ENCODE peak calls at places on chromosomes 12 and 14, in five cellular contexts. V is osteoblast, S is colonic mucosa, M is aorta, B is MM.1S. I is an unnamed sample.

GRCh38 chr12:52213541-52214420 is 19.3 kb upstream of the KRT7 start:
- DNase-seq in S (peak; percentile 83), B (peak; percentile 57), V (peak; percentile 94), M (peak; percentile 85), I (peak; percentile 60)

GRCh38 chr12:19850341-19851065 is 411.2 kb downstream of the AEBP2 start:
- DNase-seq in B (no peak), V (peak; percentile 66), M (no peak), S (no peak), I (no peak)

GRCh38 chr12:45712319-45712718 is 17.2 kb upstream of the ARID2 start:
- DNase-seq in B (no peak), M (no peak), S (no peak), V (no peak), I (no peak)

GRCh38 chr14:100219126-100219785 is 19.7 kb upstream of the YY1 start:
- DNase-seq in S (no peak), V (peak; percentile 62), B (no peak), M (no peak), I (no peak)

GRCh38 chr12:30700216-30700900 is 4.7 kb upstream of the IPO8 start:
- DNase-seq in M (no peak), B (no peak), V (peak; percentile 69), S (no peak), I (no peak)

GRCh38 chr14:93171366-93171765 is 13.3 kb downstream of the MOAP1 start:
- DNase-seq in B (no peak), S (no peak), V (no peak), M (no peak), I (no peak)

GRCh38 chr12:122917508-122918227 is 21.7 kb upstream of the VPS37B start:
- DNase-seq in S (peak; percentile 77), B (no peak), M (peak; percentile 63), V (no peak), I (no peak)

GRCh38 chr12:38392584-38393144 is 76.1 kb downstream of the ALG10B start:
- DNase-seq in V (no peak), B (peak; percentile 16), S (no peak), M (no peak), I (no peak)

GRCh38 chr12:617304-617915 is 45.8 kb downstream of the NINJ2 start:
- DNase-seq in S (no peak), B (no peak), V (no peak), M (peak; percentile 69), I (peak; percentile 17)

GRCh38 chr12:109534456-109534855 is 38.8 kb downstream of the MMAB start:
- DNase-seq in S (no peak), M (no peak), B (no peak), V (no peak), I (no peak)
- H3K27ac ChIP-seq in S (no peak overlapping the region), M (no peak overlapping the region), B (no peak overlapping the region), V (no peak overlapping the region), I (no peak overlapping the region)

GRCh38 chr12:116735951-116736599 is 1.8 kb downstream of the SPRING1 start:
- DNase-seq in S (peak; percentile 69), B (no peak), V (peak; percentile 66), M (no peak), I (no peak)
- H3K4me3 ChIP-seq in S (peak overlapping the region; percentile 71), B (no peak overlapping the region), V (peak overlapping the region; percentile 91), M (no peak overlapping the region), I (peak overlapping the region; percentile 85)

GRCh38 chr12:54025507-54026393 is 2.5 kb upstream of the HOXC6 start:
- DNase-seq in V (no peak), S (no peak), M (no peak), B (no peak), I (no peak)

GRCh38 chr12:54022960-54023884 is 5.0 kb upstream of the HOXC6 start:
- DNase-seq in V (no peak), B (no peak), M (no peak), S (no peak), I (no peak)

GRCh38 chr12:54021432-54022013 is 6.7 kb upstream of the HOXC6 start:
- DNase-seq in V (no peak), B (no peak), S (no peak), M (peak; percentile 32), I (no peak)

GRCh38 chr12:54024581-54024980 is 3.7 kb upstream of the HOXC6 start:
- DNase-seq in B (no peak), S (no peak), M (no peak), V (no peak), I (no peak)

DNA sequence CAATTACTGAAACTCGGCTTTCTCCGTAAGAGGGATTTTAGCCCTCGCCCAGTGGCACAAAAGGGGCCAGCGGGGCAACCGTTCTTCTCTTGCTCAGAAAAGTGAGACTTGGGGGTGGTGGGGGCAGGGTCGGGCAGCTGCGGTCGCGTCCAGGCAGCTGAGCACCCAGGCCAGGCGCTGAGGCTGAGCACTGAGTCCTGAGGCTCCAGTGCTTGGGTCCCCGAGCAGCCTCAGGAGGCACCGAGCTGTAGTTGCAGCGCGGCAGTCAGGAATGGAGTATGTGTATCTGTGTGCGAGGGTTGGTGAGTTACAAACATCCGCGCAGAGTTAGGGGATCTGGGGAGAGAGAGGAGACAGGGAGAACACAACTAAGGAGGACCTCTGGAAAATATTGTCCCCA is 4.1 kb upstream of the HOXC6 start:
- DNase-seq in B (no peak), S (no peak), V (no peak), M (no peak), I (no peak)
- H3K27me3 ChIP-seq in B (peaks cover 98% of the 10 kb centered on the region), S (peaks cover 94% of the 10 kb centered on the region), V (no peaks in the 10 kb centered on the region), M (no peaks in the 10 kb centered on the region), I (peaks cover 100% of the 10 kb centered on the region)

DNA sequence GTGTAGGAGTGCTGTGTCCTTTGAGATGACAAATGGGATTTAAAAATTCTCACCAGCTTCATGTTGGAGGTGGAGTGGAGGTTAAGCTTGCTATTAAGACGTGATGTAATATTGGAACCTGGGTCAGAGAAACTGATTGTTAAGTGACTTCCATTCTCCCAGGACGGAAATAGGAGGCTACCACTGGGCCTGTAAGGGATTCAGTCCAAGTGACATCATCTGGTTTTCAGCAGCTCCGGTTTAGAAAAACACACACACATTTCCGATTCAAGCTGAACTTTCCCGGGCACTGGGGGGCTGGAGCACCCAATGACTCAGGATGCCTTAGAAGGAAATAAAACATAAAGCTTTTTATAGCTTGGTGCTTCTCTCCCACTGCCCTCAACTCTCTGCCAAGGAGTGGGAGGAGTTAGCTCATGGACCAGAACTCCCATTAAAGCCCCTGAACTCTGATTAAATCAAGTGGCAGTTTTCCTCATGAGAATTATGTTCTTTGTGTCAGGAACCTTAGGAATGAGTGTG is 12.4 kb downstream of the CALM1 start:
- DNase-seq in V (peak; percentile 94), B (no peak), M (peak; percentile 89), S (no peak), I (no peak)
- H3K27ac ChIP-seq in V (peak overlapping the region; percentile 79), B (no peak overlapping the region), M (peak overlapping the region; percentile 99), S (no peak overlapping the region), I (peak overlapping the region; percentile 91)

GRCh38 chr12:53624956-53625355 is 1.2 kb downstream of the ATF7 start:
- DNase-seq in M (no peak), S (peak; percentile 21), B (no peak), V (no peak), I (no peak)

GRCh38 chr12:53622724-53623123 is 3.5 kb downstream of the ATF7 start:
- DNase-seq in M (no peak), S (no peak), V (no peak), B (no peak), I (no peak)

GRCh38 chr12:53623526-53623925 is 2.7 kb downstream of the ATF7 start:
- DNase-seq in M (no peak), B (no peak), V (peak; percentile 73), S (peak; percentile 42), I (no peak)

GRCh38 chr12:53624453-53624852 is 1.7 kb downstream of the ATF7 start:
- DNase-seq in S (no peak), M (no peak), B (no peak), V (no peak), I (no peak)

GRCh38 chr12:53623986-53624385 is 2.2 kb downstream of the ATF7 start:
- DNase-seq in B (no peak), S (peak; percentile 50), M (no peak), V (peak; percentile 83), I (peak; percentile 72)
- H3K4me3 ChIP-seq in B (no peak overlapping the region), S (peak overlapping the region; percentile 10), M (peak overlapping the region; percentile 90), V (peak overlapping the region; percentile 87), I (peak overlapping the region; percentile 75)

GRCh38 chr12:132437252-132438138 is 52.5 kb upstream of the FBRSL1 start:
- DNase-seq in S (no peak), V (no peak), B (no peak), M (no peak), I (no peak)
- H3K27me3 ChIP-seq in S (no peaks in the 10 kb centered on the region), V (peaks cover 29% of the 10 kb centered on the region), B (peaks cover 65% of the 10 kb centered on the region), M (no peaks in the 10 kb centered on the region), I (peaks cover 4% of the 10 kb centered on the region)

GRCh38 chr12:132224484-132224883 is 80.2 kb downstream of the NOC4L start:
- DNase-seq in M (no peak), V (no peak), B (no peak), S (no peak), I (no peak)
- H3K27ac ChIP-seq in M (no peak overlapping the region), V (no peak overlapping the region), B (no peak overlapping the region), S (no peak overlapping the region), I (no peak overlapping the region)

DNA sequence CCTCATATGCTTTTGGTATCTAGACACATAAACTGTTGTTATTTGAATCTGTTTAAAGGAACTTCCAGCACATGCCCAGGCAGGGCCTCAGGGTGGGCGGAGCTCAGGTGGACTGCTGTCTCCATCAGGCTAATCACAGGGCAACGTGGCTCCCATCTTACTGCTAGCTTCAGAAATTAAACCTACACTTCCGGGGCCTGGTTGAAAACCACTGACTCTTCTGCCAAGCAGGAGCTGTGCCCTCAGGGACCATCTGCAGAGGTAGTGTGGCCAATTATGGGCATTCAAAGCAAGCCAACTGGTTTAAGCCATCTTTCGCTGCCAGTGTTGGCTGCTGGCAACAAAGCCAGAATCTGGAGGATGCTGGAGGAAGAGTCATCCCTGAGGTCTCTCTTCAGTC is 97.5 kb downstream of the TMX1 start:
- DNase-seq in B (no peak), S (no peak), M (no peak), V (no peak), I (no peak)
- H3K4me3 ChIP-seq in B (no peak overlapping the region), S (no peak overlapping the region), M (no peak overlapping the region), V (no peak overlapping the region), I (no peak overlapping the region)

I was measured in dorsolateral prefrontal cortex.